ENCODE peak calls at places on chromosomes 16 and 17, in four cellular contexts. One of them, this sample, is unnamed.

GRCh38 chr16:46739934-46740333 is 8.2 kb downstream of the MYLK3 start:
- DNase-seq in ascending aorta: no peak
- DNase-seq in mammary epithelial cell: no peak
- DNase-seq in body of pancreas: no peak
- DNase-seq in this sample: no peak

GRCh38 chr17:82663381-82664275 is 15.4 kb upstream of the WDR45B start:
- DNase-seq in ascending aorta: no peak
- DNase-seq in mammary epithelial cell: no peak
- DNase-seq in body of pancreas: no peak
- DNase-seq in this sample: no peak

GRCh38 chr16:12319464-12320030 is 343.0 kb downstream of the SNX29 start:
- DNase-seq in ascending aorta: no peak
- DNase-seq in body of pancreas: peak; percentile 30
- DNase-seq in mammary epithelial cell: no peak
- DNase-seq in this sample: peak; percentile 25

GRCh38 chr16:35181422-35182030 is 1722.1 kb downstream of the TP53TG3F start:
- DNase-seq in mammary epithelial cell: no peak
- DNase-seq in ascending aorta: no peak
- DNase-seq in body of pancreas: no peak
- DNase-seq in this sample: no peak

GRCh38 chr17:11932337-11932898 is 64.9 kb downstream of the ZNF18 start:
- DNase-seq in mammary epithelial cell: no peak
- DNase-seq in body of pancreas: no peak
- DNase-seq in ascending aorta: no peak
- DNase-seq in this sample: no peak

GRCh38 chr17:38636054-38636453 is 30.3 kb upstream of the SRCIN1 start:
- DNase-seq in mammary epithelial cell: no peak
- DNase-seq in body of pancreas: peak; percentile 11
- DNase-seq in ascending aorta: no peak
- DNase-seq in this sample: no peak

GRCh38 chr16:66165879-66166278 is 200.6 kb upstream of the CDH5 start:
- DNase-seq in mammary epithelial cell: no peak
- DNase-seq in ascending aorta: no peak
- DNase-seq in body of pancreas: no peak
- DNase-seq in this sample: no peak

GRCh38 chr16:66988197-66988788 is at the start of gene CES4A:
- DNase-seq in ascending aorta: no peak
- DNase-seq in mammary epithelial cell: peak; percentile 78
- DNase-seq in body of pancreas: no peak
- DNase-seq in this sample: no peak

GRCh38 chr17:49414271-49414621 is 436 bp downstream of the PHB1 start:
- DNase-seq in body of pancreas: no peak
- DNase-seq in mammary epithelial cell: no peak
- DNase-seq in ascending aorta: no peak
- DNase-seq in this sample: no peak

GRCh38 chr16:83727018-83727417 is 80.8 kb upstream of the HSBP1 start:
- DNase-seq in body of pancreas: no peak
- DNase-seq in mammary epithelial cell: no peak
- DNase-seq in ascending aorta: no peak
- DNase-seq in this sample: no peak

GRCh38 chr17:79024901-79025737 is 1.1 kb downstream of the C1QTNF1 start:
- DNase-seq in mammary epithelial cell: no peak
- DNase-seq in body of pancreas: no peak
- DNase-seq in ascending aorta: no peak
- DNase-seq in this sample: peak; percentile 63

GRCh38 chr16:69917739-69918138 is 33.4 kb upstream of the CLEC18A start:
- DNase-seq in body of pancreas: peak; percentile 66
- DNase-seq in ascending aorta: no peak
- DNase-seq in mammary epithelial cell: peak; percentile 89
- DNase-seq in this sample: no peak

GRCh38 chr17:50198026-50198669 is 3.3 kb downstream of the COL1A1 start:
- DNase-seq in body of pancreas: peak; percentile 65
- DNase-seq in ascending aorta: no peak
- DNase-seq in mammary epithelial cell: peak; percentile 63
- DNase-seq in this sample: peak; percentile 77

GRCh38 chr16:10339777-10340752 is 45.8 kb upstream of the ATF7IP2 start:
- DNase-seq in ascending aorta: no peak
- DNase-seq in mammary epithelial cell: no peak
- DNase-seq in body of pancreas: no peak
- DNase-seq in this sample: no peak

GRCh38 chr17:77061711-77062110 is 79.1 kb upstream of the SEC14L1 start:
- DNase-seq in body of pancreas: no peak
- DNase-seq in ascending aorta: no peak
- DNase-seq in mammary epithelial cell: no peak
- DNase-seq in this sample: no peak

GRCh38 chr17:11979795-11980194 is 17.5 kb downstream of the ZNF18 start:
- DNase-seq in body of pancreas: no peak
- DNase-seq in ascending aorta: no peak
- DNase-seq in mammary epithelial cell: no peak
- DNase-seq in this sample: no peak

GRCh38 chr16:57994778-57995177 is 5.7 kb downstream of the ZNF319 start:
- DNase-seq in ascending aorta: no peak
- DNase-seq in mammary epithelial cell: peak; percentile 22
- DNase-seq in body of pancreas: peak; percentile 57
- DNase-seq in this sample: peak; percentile 74

GRCh38 chr16:1776672-1776955 is 3.7 kb upstream of the MRPS34 start:
- DNase-seq in ascending aorta: no peak
- DNase-seq in mammary epithelial cell: no peak
- DNase-seq in body of pancreas: no peak
- DNase-seq in this sample: no peak

GRCh38 chr16:23432176-23433128 is 20.5 kb downstream of the COG7 start:
- DNase-seq in mammary epithelial cell: no peak
- DNase-seq in ascending aorta: no peak
- DNase-seq in body of pancreas: no peak
- DNase-seq in this sample: no peak

GRCh38 chr16:88967800-88968588 is 9.0 kb downstream of the CBFA2T3 start:
- DNase-seq in ascending aorta: no peak
- DNase-seq in body of pancreas: no peak
- DNase-seq in mammary epithelial cell: no peak
- DNase-seq in this sample: peak; percentile 65

GRCh38 chr16:73418051-73418450 is 370.1 kb upstream of the ZFHX3 start:
- DNase-seq in body of pancreas: no peak
- DNase-seq in ascending aorta: no peak
- DNase-seq in mammary epithelial cell: no peak
- DNase-seq in this sample: no peak

GRCh38 chr17:19284005-19284959 is 47.1 kb downstream of the EPN2 start:
- DNase-seq in body of pancreas: no peak
- DNase-seq in mammary epithelial cell: no peak
- DNase-seq in ascending aorta: no peak
- DNase-seq in this sample: no peak

GRCh38 chr16:82040296-82040695 is 5.2 kb downstream of the HSD17B2 start:
- DNase-seq in body of pancreas: no peak
- DNase-seq in ascending aorta: no peak
- DNase-seq in mammary epithelial cell: no peak
- DNase-seq in this sample: no peak

GRCh38 chr16:4410335-4411075 is 5.9 kb downstream of the CORO7 start:
- DNase-seq in body of pancreas: peak; percentile 43
- DNase-seq in mammary epithelial cell: peak; percentile 40
- DNase-seq in ascending aorta: no peak
- DNase-seq in this sample: no peak

GRCh38 chr17:35808962-35809854 is at the start of gene TAF15:
- DNase-seq in mammary epithelial cell: peak; percentile 98
- DNase-seq in ascending aorta: peak; percentile 85
- DNase-seq in body of pancreas: peak; percentile 96
- DNase-seq in this sample: peak; percentile 97
- TF ChIP-seq CTCF in mammary epithelial cell: peak; percentile 87
- TF ChIP-seq CTCF in ascending aorta: peak; percentile 77
- TF ChIP-seq CTCF in body of pancreas: peak; percentile 93
- TF ChIP-seq CTCF in this sample: peak; percentile 67

DNA sequence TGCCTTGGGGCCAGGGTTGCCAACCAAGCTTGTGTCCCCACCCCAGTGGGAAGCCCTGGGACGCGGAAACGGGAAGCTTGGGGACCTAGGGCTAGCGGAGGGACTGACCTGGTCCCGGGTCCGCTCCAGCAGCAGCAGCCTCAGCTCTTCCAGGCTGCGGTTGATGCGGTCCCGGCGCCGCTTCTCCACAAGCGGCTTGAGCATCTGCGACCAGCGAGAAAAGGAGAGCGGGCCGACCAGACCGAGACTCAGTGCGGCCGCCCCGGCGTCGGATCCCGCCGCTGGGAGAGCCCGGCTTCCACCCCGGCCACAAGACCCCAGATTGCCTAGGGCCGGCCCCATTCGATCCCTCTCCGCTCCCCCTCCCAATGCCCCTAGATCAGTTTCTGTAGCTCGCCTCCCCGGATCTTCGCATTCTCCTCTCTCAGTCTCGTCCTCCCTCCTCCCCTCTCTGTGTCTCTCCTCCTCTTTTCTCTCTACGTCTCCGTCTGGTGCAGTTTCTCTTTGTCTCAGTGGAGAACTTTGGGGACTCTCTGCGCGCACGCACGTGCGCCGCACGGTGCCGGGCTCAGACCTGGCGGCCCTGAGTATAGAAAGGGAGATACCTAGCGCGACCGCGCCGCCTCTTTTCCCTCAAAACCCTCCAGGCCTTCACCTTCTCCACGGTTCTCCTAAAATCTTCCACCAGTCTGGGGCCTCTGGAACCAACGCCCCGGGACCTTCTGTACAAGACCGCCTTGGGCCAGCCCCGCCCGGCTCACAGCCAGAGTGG is 797 bp downstream of the HES7 start:
- DNase-seq in mammary epithelial cell: peak; percentile 42
- DNase-seq in ascending aorta: no peak
- DNase-seq in body of pancreas: peak; percentile 30
- DNase-seq in this sample: peak; percentile 61
- H3K4me3 ChIP-seq in mammary epithelial cell: peak overlapping the region; percentile 64
- H3K4me3 ChIP-seq in ascending aorta: peak overlapping the region; percentile 65
- H3K4me3 ChIP-seq in body of pancreas: no peak overlapping the region
- H3K4me3 ChIP-seq in this sample: no peak overlapping the region

DNA sequence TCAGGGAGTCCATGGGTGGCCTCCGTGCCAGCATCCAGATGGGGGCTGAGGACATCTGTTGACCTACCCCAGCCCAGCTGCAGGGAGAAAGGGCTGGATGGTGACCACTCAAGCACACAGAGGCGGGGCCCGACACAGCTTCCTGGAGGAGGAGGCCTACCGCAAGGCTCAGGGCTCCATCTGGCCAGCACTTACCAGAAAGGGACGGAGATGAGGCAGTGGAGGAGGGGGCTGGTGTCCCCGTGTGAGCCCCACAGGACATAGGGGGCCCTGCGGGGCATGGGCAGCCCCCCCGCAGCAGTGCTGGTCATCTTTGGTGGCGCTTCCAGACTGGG is 147.5 kb upstream of the CIBAR2 start:
- DNase-seq in ascending aorta: no peak
- DNase-seq in mammary epithelial cell: no peak
- DNase-seq in body of pancreas: no peak
- DNase-seq in this sample: no peak
- H3K4me1 ChIP-seq in ascending aorta: no peaks in the 10 kb centered on the region
- H3K4me1 ChIP-seq in mammary epithelial cell: no peaks in the 10 kb centered on the region
- H3K4me1 ChIP-seq in body of pancreas: peaks cover 6% of the 10 kb centered on the region
- H3K4me1 ChIP-seq in this sample: no peaks in the 10 kb centered on the region

GRCh38 chr17:35117984-35118383 is 1.7 kb downstream of the RAD51D start:
- DNase-seq in ascending aorta: no peak
- DNase-seq in mammary epithelial cell: peak; percentile 47
- DNase-seq in body of pancreas: no peak
- DNase-seq in this sample: no peak
- TF ChIP-seq CTCF in ascending aorta: no peak
- TF ChIP-seq CTCF in mammary epithelial cell: peak; percentile 48
- TF ChIP-seq CTCF in body of pancreas: no peak
- TF ChIP-seq CTCF in this sample: no peak

GRCh38 chr17:5628262-5628661 is 44.0 kb upstream of the NLRP1 start:
- DNase-seq in ascending aorta: no peak
- DNase-seq in mammary epithelial cell: no peak
- DNase-seq in body of pancreas: no peak
- DNase-seq in this sample: no peak

GRCh38 chr17:5629133-5629532 is 44.8 kb upstream of the NLRP1 start:
- DNase-seq in body of pancreas: no peak
- DNase-seq in mammary epithelial cell: no peak
- DNase-seq in ascending aorta: no peak
- DNase-seq in this sample: no peak

GRCh38 chr17:5635949-5636348 is 51.6 kb upstream of the NLRP1 start:
- DNase-seq in mammary epithelial cell: no peak
- DNase-seq in ascending aorta: no peak
- DNase-seq in body of pancreas: no peak
- DNase-seq in this sample: no peak

GRCh38 chr17:5631958-5632357 is 47.6 kb upstream of the NLRP1 start:
- DNase-seq in mammary epithelial cell: no peak
- DNase-seq in ascending aorta: no peak
- DNase-seq in body of pancreas: no peak
- DNase-seq in this sample: no peak

GRCh38 chr17:5630434-5630833 is 46.1 kb upstream of the NLRP1 start:
- DNase-seq in body of pancreas: no peak
- DNase-seq in ascending aorta: no peak
- DNase-seq in mammary epithelial cell: no peak
- DNase-seq in this sample: no peak
- H3K4me3 ChIP-seq in body of pancreas: no peak overlapping the region
- H3K4me3 ChIP-seq in ascending aorta: no peak overlapping the region
- H3K4me3 ChIP-seq in mammary epithelial cell: no peak overlapping the region
- H3K4me3 ChIP-seq in this sample: no peak overlapping the region

GRCh38 chr17:4856937-4857314 is 23.8 kb downstream of the MINK1 start:
- DNase-seq in ascending aorta: no peak
- DNase-seq in mammary epithelial cell: no peak
- DNase-seq in body of pancreas: no peak
- DNase-seq in this sample: no peak
- H3K4me1 ChIP-seq in ascending aorta: peaks cover 13% of the 10 kb centered on the region
- H3K4me1 ChIP-seq in mammary epithelial cell: peaks cover 62% of the 10 kb centered on the region
- H3K4me1 ChIP-seq in body of pancreas: peaks cover 16% of the 10 kb centered on the region
- H3K4me1 ChIP-seq in this sample: peaks cover 14% of the 10 kb centered on the region

GRCh38 chr17:9004132-9004960 is 17.0 kb upstream of the NTN1 start:
- DNase-seq in mammary epithelial cell: no peak
- DNase-seq in body of pancreas: no peak
- DNase-seq in ascending aorta: no peak
- DNase-seq in this sample: no peak

GRCh38 chr17:9003355-9004131 is 17.8 kb upstream of the NTN1 start:
- DNase-seq in mammary epithelial cell: peak; percentile 21
- DNase-seq in ascending aorta: no peak
- DNase-seq in body of pancreas: peak; percentile 13
- DNase-seq in this sample: no peak

GRCh38 chr17:9001539-9001938 is 19.8 kb upstream of the NTN1 start:
- DNase-seq in ascending aorta: no peak
- DNase-seq in body of pancreas: no peak
- DNase-seq in mammary epithelial cell: no peak
- DNase-seq in this sample: no peak

GRCh38 chr17:9002236-9002609 is 19.1 kb upstream of the NTN1 start:
- DNase-seq in body of pancreas: no peak
- DNase-seq in mammary epithelial cell: peak; percentile 17
- DNase-seq in ascending aorta: no peak
- DNase-seq in this sample: no peak

GRCh38 chr17:9002610-9003354 is 18.5 kb upstream of the NTN1 start:
- DNase-seq in mammary epithelial cell: peak; percentile 28
- DNase-seq in ascending aorta: no peak
- DNase-seq in body of pancreas: peak; percentile 48
- DNase-seq in this sample: peak; percentile 37
- TF ChIP-seq CTCF in mammary epithelial cell: no peak
- TF ChIP-seq CTCF in ascending aorta: peak; percentile 37
- TF ChIP-seq CTCF in body of pancreas: peak; percentile 18
- TF ChIP-seq CTCF in this sample: no peak

GRCh38 chr16:86196687-86197391 is 297.9 kb downstream of the IRF8 start:
- DNase-seq in body of pancreas: no peak
- DNase-seq in ascending aorta: no peak
- DNase-seq in mammary epithelial cell: no peak
- DNase-seq in this sample: no peak
- H3K4me3 ChIP-seq in body of pancreas: no peak overlapping the region
- H3K4me3 ChIP-seq in ascending aorta: no peak overlapping the region
- H3K4me3 ChIP-seq in mammary epithelial cell: no peak overlapping the region
- H3K4me3 ChIP-seq in this sample: no peak overlapping the region